ENCODE peak calls at places on chromosomes 12 and 14, in five cellular contexts. R is AG04450, V is left lung, N is AG09309, A is GM06990. C is an unnamed sample.

GRCh38 chr12:24649634-24650033 is 299.3 kb downstream of the BCAT1 start:
- DNase-seq in R (no peak), V (no peak), N (no peak), A (no peak), C (no peak)

GRCh38 chr14:32286602-32287001 is 42.5 kb upstream of the AKAP6 start:
- DNase-seq in R (no peak), V (no peak), N (no peak), A (no peak), C (no peak)

GRCh38 chr14:52020866-52021717 is 31.7 kb downstream of the RTRAF start:
- DNase-seq in R (no peak), V (no peak), N (no peak), A (no peak), C (no peak)

GRCh38 chr12:124814741-124815613 is 48.7 kb downstream of the SCARB1 start:
- DNase-seq in R (no peak), V (peak), N (no peak), A (no peak), C (no peak)

GRCh38 chr12:23204933-23205778 is 580.2 kb downstream of the ETNK1 start:
- DNase-seq in R (peak), V (no peak), N (peak), A (peak), C (peak)

GRCh38 chr12:6778212-6778570 is 5.9 kb downstream of the LAG3 start:
- DNase-seq in R (no peak), V (no peak), N (no peak), A (no peak), C (no peak)

GRCh38 chr12:32611986-32612385 is 67.1 kb upstream of the DNM1L start:
- DNase-seq in R (no peak), V (peak), N (no peak), A (no peak), C (no peak)

GRCh38 chr14:67514650-67515385 is 18.3 kb upstream of the PLEKHH1 start:
- DNase-seq in R (no peak), V (peak), N (no peak), A (peak), C (no peak)

GRCh38 chr12:90854136-90854689 is 100.8 kb downstream of the CCER1 start:
- DNase-seq in R (peak), V (no peak), N (peak), A (no peak), C (peak)

GRCh38 chr12:76272292-76272691 is 75.9 kb downstream of the BBS10 start:
- DNase-seq in R (no peak), V (no peak), N (no peak), A (no peak), C (no peak)

GRCh38 chr12:105418821-105419291 is 88.4 kb downstream of the C12orf75 start:
- DNase-seq in R (no peak), V (no peak), N (peak), A (no peak), C (peak)

GRCh38 chr12:78878447-78878846 is 13.9 kb downstream of the SYT1 start:
- DNase-seq in R (no peak), V (no peak), N (no peak), A (no peak), C (no peak)

GRCh38 chr12:52918351-52918750 is 13.5 kb upstream of the KRT8 start:
- DNase-seq in R (no peak), V (no peak), N (no peak), A (no peak), C (no peak)

GRCh38 chr12:71556881-71557280 is 106.8 kb downstream of the ZFC3H1 start:
- DNase-seq in R (peak), V (no peak), N (peak), A (no peak), C (peak)

GRCh38 chr12:388547-389137 is 478 bp downstream of the KDM5A start:
- DNase-seq in R (no peak), V (no peak), N (no peak), A (no peak), C (no peak)

GRCh38 chr12:52903855-52904508 is 894 bp downstream of the KRT8 start:
- DNase-seq in R (no peak), V (peak), N (no peak), A (peak), C (no peak)

GRCh38 chr12:100553851-100554404 is 19.6 kb upstream of the GAS2L3 start:
- DNase-seq in R (no peak), V (no peak), N (no peak), A (no peak), C (no peak)

GRCh38 chr14:60981626-60982455 is 796 bp downstream of the SLC38A6 start:
- DNase-seq in R (peak), V (no peak), N (peak), A (peak), C (peak)

GRCh38 chr12:122366685-122367475 is 55.6 kb downstream of the CLIP1 start:
- DNase-seq in R (peak), V (no peak), N (peak), A (no peak), C (peak)

GRCh38 chr12:112294793-112295192 is 87.4 kb downstream of the HECTD4 start:
- DNase-seq in R (no peak), V (no peak), N (no peak), A (no peak), C (no peak)

GRCh38 chr12:9883175-9883574 is 1.9 kb downstream of the KLRF2 start:
- DNase-seq in R (no peak), V (no peak), N (no peak), A (no peak), C (no peak)

GRCh38 chr12:78403136-78403535 is 461.4 kb upstream of the SYT1 start:
- DNase-seq in R (no peak), V (no peak), N (peak), A (no peak), C (no peak)

GRCh38 chr12:121590476-121591143 is 9.8 kb upstream of the KDM2B start:
- DNase-seq in R (no peak), V (no peak), N (no peak), A (peak), C (no peak)

GRCh38 chr12:90058721-90059120 is 350.1 kb upstream of the ATP2B1 start:
- DNase-seq in R (peak), V (no peak), N (peak), A (no peak), C (peak)

GRCh38 chr14:93525691-93526451 is 95.1 kb downstream of the UNC79 start:
- DNase-seq in R (no peak), V (no peak), N (no peak), A (no peak), C (no peak)

GRCh38 chr14:90201344-90201743 is 55.0 kb upstream of the PSMC1 start:
- DNase-seq in R (no peak), V (no peak), N (no peak), A (no peak), C (no peak)

GRCh38 chr12:124129132-124129531 is 156.1 kb downstream of the ZNF664 start:
- DNase-seq in R (no peak), V (no peak), N (no peak), A (no peak), C (no peak)

GRCh38 chr12:47863467-47863866 is 41.3 kb downstream of the VDR start:
- DNase-seq in R (no peak), V (no peak), N (no peak), A (no peak), C (no peak)

GRCh38 chr12:41368006-41368405 is 179.9 kb downstream of the PDZRN4 start:
- DNase-seq in R (no peak), V (no peak), N (no peak), A (no peak), C (no peak)

GRCh38 chr12:106300761-106301160 is 1.8 kb upstream of the TCP11L2 start:
- DNase-seq in R (no peak), V (no peak), N (no peak), A (no peak), C (no peak)

GRCh38 chr12:11953523-11953922 is 117.2 kb upstream of the BCL2L14 start:
- DNase-seq in R (no peak), V (no peak), N (no peak), A (no peak), C (no peak)

GRCh38 chr12:52831251-52831650 is 2.9 kb downstream of the KRT79 start:
- DNase-seq in R (no peak), V (no peak), N (no peak), A (no peak), C (no peak)

GRCh38 chr14:56176530-56176929 is 58.3 kb downstream of the PELI2 start:
- DNase-seq in R (no peak), V (no peak), N (no peak), A (no peak), C (no peak)

GRCh38 chr12:12720637-12721250 is 3.6 kb downstream of the CDKN1B start:
- DNase-seq in R (no peak), V (no peak), N (no peak), A (no peak), C (no peak)

GRCh38 chr12:72872986-72873385 is 600.8 kb downstream of the TRHDE start:
- DNase-seq in R (no peak), V (no peak), N (no peak), A (no peak), C (no peak)
- TF ChIP-seq CTCF in R (no peak), V (no peak), N (no peak), A (no peak), C (no peak)

GRCh38 chr14:36600431-36600830 is 18.0 kb upstream of the NKX2-8 start:
- DNase-seq in R (no peak), V (no peak), N (no peak), A (no peak), C (no peak)

GRCh38 chr14:36605506-36605857 is 23.1 kb upstream of the NKX2-8 start:
- DNase-seq in R (no peak), V (no peak), N (no peak), A (no peak), C (no peak)

GRCh38 chr14:36604757-36605505 is 22.5 kb upstream of the NKX2-8 start:
- DNase-seq in R (peak), V (no peak), N (peak), A (no peak), C (peak)
- TF ChIP-seq CTCF in R (peak), V (peak), N (peak), A (peak), C (peak)

DNA sequence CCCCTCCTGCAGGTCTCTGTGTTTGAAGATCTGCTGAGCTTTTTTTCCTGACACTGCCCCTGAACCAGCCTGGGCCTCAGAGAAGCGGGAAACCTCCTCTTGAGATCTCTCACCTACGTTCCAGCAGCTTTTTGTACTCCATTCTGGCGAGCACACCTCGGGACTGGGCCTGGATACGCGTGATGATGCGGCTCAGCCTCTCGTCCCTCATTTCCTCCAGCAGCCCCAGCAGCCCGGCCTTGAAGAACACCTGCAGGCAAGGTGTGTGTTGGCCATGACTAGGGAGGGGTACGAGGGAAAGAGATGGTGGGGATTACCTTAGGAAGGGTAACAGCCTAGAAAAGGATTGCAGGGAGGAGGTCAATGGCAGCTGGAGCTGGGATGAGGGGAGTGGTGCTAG is 10.3 kb downstream of the MYH7 start:
- DNase-seq in R (no peak), V (no peak), N (no peak), A (no peak), C (no peak)
- TF ChIP-seq CTCF in R (no peak), V (no peak), N (no peak), A (no peak), C (no peak)

DNA sequence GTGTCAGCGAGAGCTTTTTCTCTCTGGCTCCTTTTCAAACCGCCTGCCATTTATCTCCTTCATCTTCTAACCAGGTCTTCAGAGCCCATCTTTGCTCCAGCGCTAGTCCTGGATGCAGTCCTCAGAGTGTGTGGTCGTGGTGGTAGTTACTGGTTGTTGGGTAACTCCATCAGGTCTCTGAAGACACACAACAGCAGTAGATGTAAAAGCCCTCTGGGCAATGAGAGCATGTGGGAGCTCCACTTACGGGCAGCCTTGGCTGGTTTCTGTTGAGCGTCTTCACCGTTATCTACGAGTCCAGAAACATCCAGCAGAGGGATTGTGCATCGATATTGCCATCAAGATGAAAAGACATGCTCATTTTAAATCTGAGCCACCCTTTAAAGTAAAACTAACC is 61.2 kb downstream of the FBXL14 start:
- DNase-seq in R (no peak), V (no peak), N (no peak), A (no peak), C (no peak)
- TF ChIP-seq CTCF in R (no peak), V (no peak), N (no peak), A (peak), C (no peak)

DNA sequence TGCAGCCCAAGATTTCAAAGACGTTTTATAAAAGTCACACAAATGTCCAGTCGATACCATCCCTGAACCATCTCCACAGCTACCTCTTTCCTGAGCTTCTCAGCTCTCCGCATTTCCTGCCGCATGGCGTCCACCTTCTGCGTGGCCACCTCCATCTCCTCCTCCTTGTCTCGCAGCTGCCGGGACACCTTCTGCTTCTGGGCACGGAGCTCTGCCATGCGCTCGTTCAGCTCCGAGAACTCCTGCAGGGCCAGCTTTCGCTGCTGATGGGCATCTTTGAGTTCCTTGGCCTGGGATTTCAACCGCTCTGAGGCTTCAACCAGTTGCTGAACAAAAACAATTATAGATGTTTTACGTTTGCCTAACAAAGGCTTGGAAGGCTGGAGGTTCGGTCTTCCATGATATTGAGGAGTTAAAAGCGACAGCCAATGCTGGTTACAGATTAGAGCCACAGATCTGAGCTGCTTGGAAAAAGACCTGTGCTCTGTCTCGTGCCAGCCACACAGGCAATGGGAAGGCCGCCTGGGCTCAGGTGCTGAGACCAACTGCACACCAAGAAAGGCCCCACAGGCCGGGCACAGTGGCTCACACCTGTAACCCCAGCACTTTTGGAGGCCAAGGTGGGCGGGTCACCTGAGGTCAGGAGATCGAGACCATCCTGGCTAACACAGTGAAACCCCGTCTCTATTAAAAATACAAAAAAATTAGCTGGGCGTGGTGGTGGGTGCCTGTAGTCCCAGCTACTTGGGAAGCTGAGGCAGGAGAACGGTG is 49.6 kb downstream of the AMN start:
- DNase-seq in R (no peak), V (no peak), N (no peak), A (no peak), C (no peak)
- TF ChIP-seq CTCF in R (no peak), V (no peak), N (no peak), A (no peak), C (no peak)

GRCh38 chr12:20950248-20950647 is 139.7 kb downstream of the SLCO1B3 start:
- DNase-seq in R (no peak), V (no peak), N (no peak), A (no peak), C (no peak)
- TF ChIP-seq CTCF in R (no peak), V (peak), N (peak), A (peak), C (no peak)

GRCh38 chr12:82025462-82025861 is 266.3 kb upstream of the PPFIA2 start:
- DNase-seq in R (no peak), V (no peak), N (no peak), A (no peak), C (no peak)

GRCh38 chr12:82015623-82016347 is 256.6 kb upstream of the PPFIA2 start:
- DNase-seq in R (no peak), V (no peak), N (no peak), A (no peak), C (no peak)

DNA sequence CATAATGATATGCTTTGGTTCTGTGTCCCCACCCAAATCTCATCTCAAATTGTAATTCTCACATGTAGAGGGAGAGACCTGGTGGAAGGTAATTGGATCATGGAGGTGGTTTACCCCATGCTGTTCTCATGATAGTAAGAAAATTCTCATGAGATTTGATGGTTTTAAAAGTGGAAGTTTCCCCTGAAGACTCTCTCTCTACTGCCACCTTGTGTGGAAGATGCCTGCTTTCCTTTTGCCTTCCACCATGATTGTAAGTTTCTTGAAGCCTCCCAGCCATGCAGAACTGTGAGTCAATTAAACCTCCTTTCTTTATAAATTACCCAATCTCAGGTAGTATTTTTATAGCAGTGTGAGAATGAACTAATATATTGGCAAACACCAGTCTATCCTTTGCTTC is 260.4 kb upstream of the PPFIA2 start:
- DNase-seq in R (no peak), V (no peak), N (no peak), A (no peak), C (no peak)
- TF ChIP-seq CTCF in R (no peak), V (peak), N (no peak), A (no peak), C (peak)

DNA sequence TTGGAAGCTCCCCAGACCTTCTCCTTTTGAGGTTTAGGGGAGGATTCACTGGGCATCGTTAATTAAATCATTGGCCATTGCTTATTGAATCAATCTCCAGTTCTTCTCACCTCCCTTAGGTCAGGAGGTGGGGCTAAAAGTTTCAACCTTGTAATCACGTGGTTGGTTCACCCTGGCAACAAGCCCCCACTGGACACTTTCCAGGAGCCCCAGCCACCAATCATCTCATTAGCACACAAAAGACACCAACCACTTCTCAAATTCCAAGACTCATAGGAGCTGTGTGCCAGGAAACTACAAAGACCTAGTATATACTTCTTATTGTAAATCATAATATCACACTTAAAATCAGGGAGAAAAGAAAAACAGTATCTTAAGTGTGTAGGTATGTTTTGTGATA is 94.6 kb upstream of the PLEKHA5 start:
- DNase-seq in R (no peak), V (no peak), N (no peak), A (no peak), C (no peak)
- TF ChIP-seq CTCF in R (no peak), V (no peak), N (no peak), A (no peak), C (no peak)

DNA sequence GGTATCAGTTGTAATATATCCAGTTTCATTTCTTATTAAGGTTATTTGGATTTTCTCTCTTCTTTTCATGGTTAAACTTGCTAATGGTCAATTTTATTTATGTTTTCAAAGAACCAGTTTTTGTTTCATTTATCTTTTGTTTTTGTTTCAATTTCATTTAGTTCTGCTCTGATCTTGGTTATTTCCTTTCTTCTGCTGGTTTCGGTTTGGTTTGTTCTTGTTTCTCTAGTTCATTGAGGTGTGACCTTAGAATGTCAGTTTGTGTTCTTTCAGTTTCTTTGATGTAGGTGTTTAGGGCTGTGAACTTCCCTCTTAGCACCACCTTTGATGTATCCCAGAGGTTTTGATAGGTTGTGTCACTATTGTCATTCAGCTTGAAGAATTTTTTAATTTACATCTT is 145.6 kb upstream of the SLCO1B1 start:
- DNase-seq in R (no peak), V (no peak), N (no peak), A (no peak), C (no peak)
- TF ChIP-seq CTCF in R (no peak), V (no peak), N (no peak), A (no peak), C (no peak)

GRCh38 chr14:100288382-100289185 is 17.7 kb downstream of the SLC25A29 start:
- DNase-seq in R (no peak), V (no peak), N (no peak), A (no peak), C (no peak)
- TF ChIP-seq CTCF in R (no peak), V (no peak), N (no peak), A (no peak), C (no peak)